ENCODE peak calls at places on chromosome 18, in seven cellular contexts. One of them, this sample, is unnamed.
A peak's percentile ranks its signal among the peaks of the same experiment; 100 is the strongest.

GRCh38 chr18:32284284-32284683 is 94.4 kb downstream of the MEP1B start:
- DNase-seq in mesothelial cell of epicardium: no peak
- DNase-seq in heart left ventricle: no peak
- DNase-seq in MM.1S: no peak
- DNase-seq in CD8-positive, alpha-beta T cell: no peak
- DNase-seq in AG10803: no peak
- DNase-seq in AG04449: no peak
- DNase-seq in this sample: no peak

GRCh38 chr18:43277164-43277600 is at the start of gene SYT4:
- DNase-seq in mesothelial cell of epicardium: peak; percentile 78
- DNase-seq in heart left ventricle: peak; percentile 41
- DNase-seq in MM.1S: no peak
- DNase-seq in CD8-positive, alpha-beta T cell: no peak
- DNase-seq in AG10803: peak; percentile 33
- DNase-seq in AG04449: no peak
- DNase-seq in this sample: no peak

GRCh38 chr18:14914126-14914525 is 166.2 kb downstream of the ANKRD30B start:
- DNase-seq in mesothelial cell of epicardium: no peak
- DNase-seq in heart left ventricle: no peak
- DNase-seq in MM.1S: no peak
- DNase-seq in CD8-positive, alpha-beta T cell: no peak
- DNase-seq in AG10803: no peak
- DNase-seq in AG04449: no peak
- DNase-seq in this sample: no peak

GRCh38 chr18:12336887-12337286 is 28.8 kb downstream of the TUBB6 start:
- DNase-seq in mesothelial cell of epicardium: no peak
- DNase-seq in heart left ventricle: no peak
- DNase-seq in MM.1S: peak; percentile 15
- DNase-seq in CD8-positive, alpha-beta T cell: no peak
- DNase-seq in AG10803: peak; percentile 74
- DNase-seq in AG04449: peak; percentile 10
- DNase-seq in this sample: no peak

GRCh38 chr18:70380915-70381896 is 92.4 kb downstream of the SOCS6 start:
- DNase-seq in mesothelial cell of epicardium: no peak
- DNase-seq in heart left ventricle: no peak
- DNase-seq in MM.1S: no peak
- DNase-seq in CD8-positive, alpha-beta T cell: no peak
- DNase-seq in AG10803: no peak
- DNase-seq in AG04449: no peak
- DNase-seq in this sample: no peak

GRCh38 chr18:13288509-13289138 is 70.1 kb downstream of the LDLRAD4 start:
- DNase-seq in mesothelial cell of epicardium: no peak
- DNase-seq in heart left ventricle: no peak
- DNase-seq in MM.1S: no peak
- DNase-seq in CD8-positive, alpha-beta T cell: no peak
- DNase-seq in AG10803: peak; percentile 6
- DNase-seq in AG04449: no peak
- DNase-seq in this sample: no peak

GRCh38 chr18:53567935-53568574 is 656.4 kb downstream of the MBD2 start:
- DNase-seq in mesothelial cell of epicardium: no peak
- DNase-seq in heart left ventricle: no peak
- DNase-seq in MM.1S: peak; percentile 28
- DNase-seq in CD8-positive, alpha-beta T cell: no peak
- DNase-seq in AG10803: peak; percentile 31
- DNase-seq in AG04449: no peak
- DNase-seq in this sample: no peak

GRCh38 chr18:74152906-74153305 is 4.6 kb downstream of the TIMM21 start:
- DNase-seq in mesothelial cell of epicardium: no peak
- DNase-seq in heart left ventricle: no peak
- DNase-seq in MM.1S: no peak
- DNase-seq in CD8-positive, alpha-beta T cell: no peak
- DNase-seq in AG10803: no peak
- DNase-seq in AG04449: no peak
- DNase-seq in this sample: no peak

GRCh38 chr18:46715062-46715461 is 41.8 kb downstream of the ST8SIA5 start:
- DNase-seq in mesothelial cell of epicardium: no peak
- DNase-seq in heart left ventricle: no peak
- DNase-seq in MM.1S: no peak
- DNase-seq in CD8-positive, alpha-beta T cell: no peak
- DNase-seq in AG10803: no peak
- DNase-seq in AG04449: no peak
- DNase-seq in this sample: no peak
- TF ChIP-seq CTCF in mesothelial cell of epicardium: no peak
- TF ChIP-seq CTCF in heart left ventricle: no peak
- TF ChIP-seq CTCF in MM.1S: no peak
- TF ChIP-seq CTCF in CD8-positive, alpha-beta T cell: no peak
- TF ChIP-seq CTCF in AG10803: no peak
- TF ChIP-seq CTCF in AG04449: no peak
- TF ChIP-seq CTCF in this sample: no peak

DNA sequence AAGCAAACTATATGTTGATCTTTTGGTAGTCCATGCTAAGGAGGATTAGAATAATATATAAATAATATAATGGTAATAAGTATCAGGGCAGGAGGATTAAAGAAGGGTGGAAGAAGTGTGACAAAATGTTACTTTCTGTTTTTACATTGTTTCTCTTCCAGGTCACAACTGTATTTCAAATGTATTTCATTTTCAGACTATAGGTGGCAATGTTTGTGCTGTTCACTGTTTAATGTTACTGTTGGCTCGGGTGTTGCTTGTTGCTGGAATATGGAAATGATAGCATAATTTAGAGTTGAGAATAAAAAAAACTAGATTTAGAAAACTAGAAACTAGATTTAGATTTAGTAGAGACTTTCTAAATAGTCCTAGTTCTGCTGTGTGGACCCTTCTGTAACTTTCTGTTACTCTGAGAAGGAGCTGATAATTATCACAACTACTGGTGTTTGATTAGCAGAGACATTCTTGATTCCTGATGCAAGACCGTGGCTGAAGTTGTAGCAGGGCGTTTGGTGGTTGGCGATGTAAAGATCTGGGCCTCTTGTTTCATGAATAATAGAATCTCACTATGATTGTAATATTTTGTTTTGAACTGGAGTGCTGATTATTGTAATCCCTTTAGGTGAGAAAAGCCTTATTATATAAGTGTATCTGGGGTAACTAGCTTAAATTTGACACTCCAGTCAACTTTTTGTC is 7.9 kb downstream of the NEDD4L start:
- DNase-seq in mesothelial cell of epicardium: no peak
- DNase-seq in heart left ventricle: no peak
- DNase-seq in MM.1S: peak; percentile 55
- DNase-seq in CD8-positive, alpha-beta T cell: no peak
- DNase-seq in AG10803: peak; percentile 17
- DNase-seq in AG04449: no peak
- DNase-seq in this sample: no peak
- TF ChIP-seq CTCF in mesothelial cell of epicardium: peak; percentile 19
- TF ChIP-seq CTCF in heart left ventricle: peak; percentile 33
- TF ChIP-seq CTCF in MM.1S: peak; percentile 56
- TF ChIP-seq CTCF in CD8-positive, alpha-beta T cell: peak; percentile 34
- TF ChIP-seq CTCF in AG10803: peak; percentile 40
- TF ChIP-seq CTCF in AG04449: peak; percentile 7
- TF ChIP-seq CTCF in this sample: peak; percentile 43

GRCh38 chr18:78873916-78874505 is 105.6 kb upstream of the SALL3 start:
- DNase-seq in mesothelial cell of epicardium: no peak
- DNase-seq in heart left ventricle: no peak
- DNase-seq in MM.1S: no peak
- DNase-seq in CD8-positive, alpha-beta T cell: no peak
- DNase-seq in AG10803: peak; percentile 61
- DNase-seq in AG04449: no peak
- DNase-seq in this sample: no peak
- TF ChIP-seq CTCF in mesothelial cell of epicardium: no peak
- TF ChIP-seq CTCF in heart left ventricle: no peak
- TF ChIP-seq CTCF in MM.1S: no peak
- TF ChIP-seq CTCF in CD8-positive, alpha-beta T cell: no peak
- TF ChIP-seq CTCF in AG10803: no peak
- TF ChIP-seq CTCF in AG04449: no peak
- TF ChIP-seq CTCF in this sample: no peak

GRCh38 chr18:44851806-44852205 is 171.1 kb downstream of the SETBP1 start:
- DNase-seq in mesothelial cell of epicardium: no peak
- DNase-seq in heart left ventricle: no peak
- DNase-seq in MM.1S: no peak
- DNase-seq in CD8-positive, alpha-beta T cell: no peak
- DNase-seq in AG10803: no peak
- DNase-seq in AG04449: no peak
- DNase-seq in this sample: no peak

GRCh38 chr18:44855681-44856080 is 175.0 kb downstream of the SETBP1 start:
- DNase-seq in mesothelial cell of epicardium: no peak
- DNase-seq in heart left ventricle: no peak
- DNase-seq in MM.1S: no peak
- DNase-seq in CD8-positive, alpha-beta T cell: no peak
- DNase-seq in AG10803: peak; percentile 31
- DNase-seq in AG04449: no peak
- DNase-seq in this sample: no peak

GRCh38 chr18:44852216-44852615 is 171.5 kb downstream of the SETBP1 start:
- DNase-seq in mesothelial cell of epicardium: no peak
- DNase-seq in heart left ventricle: no peak
- DNase-seq in MM.1S: no peak
- DNase-seq in CD8-positive, alpha-beta T cell: no peak
- DNase-seq in AG10803: no peak
- DNase-seq in AG04449: no peak
- DNase-seq in this sample: no peak

GRCh38 chr18:44856157-44856556 is 175.5 kb downstream of the SETBP1 start:
- DNase-seq in mesothelial cell of epicardium: no peak
- DNase-seq in heart left ventricle: no peak
- DNase-seq in MM.1S: no peak
- DNase-seq in CD8-positive, alpha-beta T cell: no peak
- DNase-seq in AG10803: no peak
- DNase-seq in AG04449: no peak
- DNase-seq in this sample: no peak

GRCh38 chr18:44852818-44853217 is 172.1 kb downstream of the SETBP1 start:
- DNase-seq in mesothelial cell of epicardium: no peak
- DNase-seq in heart left ventricle: peak; percentile 49
- DNase-seq in MM.1S: peak; percentile 14
- DNase-seq in CD8-positive, alpha-beta T cell: no peak
- DNase-seq in AG10803: peak; percentile 12
- DNase-seq in AG04449: no peak
- DNase-seq in this sample: no peak
- TF ChIP-seq CTCF in mesothelial cell of epicardium: no peak
- TF ChIP-seq CTCF in heart left ventricle: no peak
- TF ChIP-seq CTCF in MM.1S: no peak
- TF ChIP-seq CTCF in CD8-positive, alpha-beta T cell: no peak
- TF ChIP-seq CTCF in AG10803: no peak
- TF ChIP-seq CTCF in AG04449: no peak
- TF ChIP-seq CTCF in this sample: no peak

DNA sequence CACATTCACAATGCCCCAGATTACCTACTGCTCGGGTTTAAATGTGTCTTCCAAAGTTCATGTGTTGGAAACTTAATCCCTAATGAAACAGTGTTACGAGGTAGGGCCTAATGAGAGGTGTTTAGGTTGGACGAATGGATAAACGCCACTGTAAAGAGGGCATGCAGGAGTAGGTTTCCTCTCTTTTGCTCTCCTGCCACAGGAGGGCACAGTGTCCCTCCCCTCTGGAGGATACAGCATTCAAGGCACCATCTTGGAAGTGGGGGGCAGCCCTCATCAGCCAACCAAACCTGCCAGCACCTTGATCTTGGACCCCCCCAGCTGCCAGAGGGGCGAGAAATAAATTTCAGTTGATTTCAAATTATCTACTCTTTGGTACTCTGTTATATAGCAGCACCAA is 103.5 kb downstream of the TSHZ1 start:
- DNase-seq in mesothelial cell of epicardium: no peak
- DNase-seq in heart left ventricle: no peak
- DNase-seq in MM.1S: no peak
- DNase-seq in CD8-positive, alpha-beta T cell: no peak
- DNase-seq in AG10803: no peak
- DNase-seq in AG04449: no peak
- DNase-seq in this sample: no peak
- TF ChIP-seq CTCF in mesothelial cell of epicardium: no peak
- TF ChIP-seq CTCF in heart left ventricle: no peak
- TF ChIP-seq CTCF in MM.1S: no peak
- TF ChIP-seq CTCF in CD8-positive, alpha-beta T cell: no peak
- TF ChIP-seq CTCF in AG10803: no peak
- TF ChIP-seq CTCF in AG04449: peak; percentile 15
- TF ChIP-seq CTCF in this sample: peak; percentile 27

GRCh38 chr18:66548747-66549146 is 55.1 kb downstream of the CDH19 start:
- DNase-seq in mesothelial cell of epicardium: no peak
- DNase-seq in heart left ventricle: no peak
- DNase-seq in MM.1S: no peak
- DNase-seq in CD8-positive, alpha-beta T cell: no peak
- DNase-seq in AG10803: no peak
- DNase-seq in AG04449: no peak
- DNase-seq in this sample: no peak
- TF ChIP-seq CTCF in mesothelial cell of epicardium: peak; percentile 14
- TF ChIP-seq CTCF in heart left ventricle: no peak
- TF ChIP-seq CTCF in MM.1S: peak; percentile 7
- TF ChIP-seq CTCF in CD8-positive, alpha-beta T cell: no peak
- TF ChIP-seq CTCF in AG10803: no peak
- TF ChIP-seq CTCF in AG04449: no peak
- TF ChIP-seq CTCF in this sample: peak; percentile 7

This sample was measured in D721Med.